ENCODE peak calls at places on chromosomes 3 and 15, in four cellular contexts. N, L, Z and H are unnamed samples.
A peak's percentile ranks its signal among the peaks of the same experiment; 100 is the strongest.

GRCh38 chr3:153768559-153769469 is 352.4 kb upstream of the ARHGEF26 start:
- DNase-seq in N (peak; percentile 21), L (peak; percentile 65), Z (peak; percentile 30), H (peak; percentile 44)

GRCh38 chr3:124263168-124263567 is 271.2 kb upstream of the ROPN1 start:
- DNase-seq in N (no peak), L (no peak), Z (no peak), H (no peak)

GRCh38 chr3:124700880-124701684 is 29.2 kb upstream of the UMPS start:
- DNase-seq in N (no peak), L (no peak), Z (peak; percentile 99), H (peak; percentile 18)

GRCh38 chr3:171811913-171812321 is 1.6 kb upstream of the PLD1 start:
- DNase-seq in N (no peak), L (no peak), Z (no peak), H (no peak)

GRCh38 chr3:191944835-191945234 is 483.9 kb downstream of the PYDC2 start:
- DNase-seq in N (no peak), L (no peak), Z (no peak), H (no peak)

GRCh38 chr15:31300208-31300661 is 26.4 kb upstream of the KLF13 start:
- DNase-seq in N (no peak), L (no peak), Z (no peak), H (no peak)

GRCh38 chr3:44198265-44198956 is 43.3 kb upstream of the TOPAZ1 start:
- DNase-seq in N (peak; percentile 65), L (peak; percentile 65), Z (peak; percentile 55), H (peak; percentile 77)

GRCh38 chr3:138935864-138936762 is 10.8 kb downstream of the FOXL2 start:
- DNase-seq in N (peak; percentile 86), L (peak; percentile 87), Z (peak; percentile 27), H (peak; percentile 91)

GRCh38 chr3:149554826-149555225 is 80.3 kb downstream of the TM4SF4 start:
- DNase-seq in N (no peak), L (no peak), Z (no peak), H (no peak)

GRCh38 chr15:53808058-53808703 is 48.7 kb upstream of the WDR72 start:
- DNase-seq in N (peak; percentile 12), L (no peak), Z (peak; percentile 12), H (no peak)

GRCh38 chr3:161852744-161853143 is 356.1 kb downstream of the OTOL1 start:
- DNase-seq in N (no peak), L (no peak), Z (no peak), H (no peak)

GRCh38 chr3:141840737-141841544 is 35.5 kb upstream of the ATP1B3 start:
- DNase-seq in N (no peak), L (no peak), Z (no peak), H (no peak)

GRCh38 chr3:133821767-133822638 is 16.4 kb downstream of the SRPRB start:
- DNase-seq in N (peak; percentile 26), L (no peak), Z (peak; percentile 83), H (peak; percentile 61)

GRCh38 chr15:43103939-43104338 is 1.9 kb downstream of the UBR1 start:
- DNase-seq in N (no peak), L (no peak), Z (no peak), H (no peak)

GRCh38 chr3:119891944-119892721 is 110.2 kb downstream of the NR1I2 start:
- DNase-seq in N (peak; percentile 12), L (peak; percentile 57), Z (peak; percentile 55), H (peak; percentile 15)

GRCh38 chr3:29919551-29919950 is 638.7 kb downstream of the RBMS3 start:
- DNase-seq in N (no peak), L (no peak), Z (no peak), H (no peak)

GRCh38 chr3:29925150-29925549 is 644.3 kb downstream of the RBMS3 start:
- DNase-seq in N (no peak), L (no peak), Z (no peak), H (no peak)

GRCh38 chr3:29926391-29926790 is 645.5 kb downstream of the RBMS3 start:
- DNase-seq in N (no peak), L (no peak), Z (no peak), H (no peak)

GRCh38 chr3:29922990-29923746 is 642.3 kb downstream of the RBMS3 start:
- DNase-seq in N (no peak), L (no peak), Z (peak; percentile 54), H (no peak)
- TF ChIP-seq ELF4 in N (no peak), L (no peak), Z (no peak), H (no peak)

DNA sequence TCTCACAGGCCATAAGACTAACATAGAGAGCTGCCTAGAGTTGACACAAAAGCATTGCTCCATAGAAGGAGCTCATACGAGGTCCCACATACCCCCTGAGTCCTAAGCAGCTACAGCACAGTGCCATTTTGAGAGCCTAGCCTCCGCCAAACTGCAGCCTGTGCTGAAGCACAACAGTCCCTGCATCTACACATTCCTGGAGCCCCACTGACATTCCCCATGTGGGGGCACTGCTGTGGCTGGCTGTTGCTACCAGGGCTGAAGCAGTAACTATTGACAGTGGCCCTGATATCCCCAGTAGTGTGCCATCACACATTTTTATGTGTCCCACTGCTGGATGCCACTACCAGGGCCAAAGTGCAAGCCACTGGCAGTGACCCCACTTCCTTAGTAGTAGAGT is 80.3 kb downstream of the CERS3 start:
- DNase-seq in N (no peak), L (no peak), Z (no peak), H (peak; percentile 44)
- TF ChIP-seq ELF4 in N (no peak), L (no peak), Z (no peak), H (no peak)

DNA sequence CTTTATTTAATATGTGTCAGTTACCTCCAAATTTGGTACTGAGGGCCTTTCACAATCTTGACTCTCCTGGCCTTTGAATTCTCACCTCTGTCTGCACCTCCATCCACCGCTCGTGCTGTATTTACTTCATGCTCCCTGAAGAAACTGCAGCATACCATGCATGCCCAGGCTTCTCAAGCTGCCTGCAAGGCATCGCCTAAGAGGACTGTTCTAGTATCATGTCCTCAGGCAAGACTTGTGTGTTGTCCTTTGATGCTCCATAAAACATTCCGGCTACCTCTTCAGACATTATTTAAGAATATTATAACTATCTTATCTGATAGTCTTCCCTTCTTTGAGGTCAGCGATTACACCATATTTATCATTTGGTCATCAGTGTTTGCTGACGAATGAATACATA is 682.5 kb downstream of the NR2F2 start:
- DNase-seq in N (no peak), L (no peak), Z (no peak), H (no peak)
- TF ChIP-seq ELF4 in N (no peak), L (no peak), Z (no peak), H (no peak)

GRCh38 chr3:115270849-115271248 is 123.8 kb upstream of the ZBTB20 start:
- DNase-seq in N (no peak), L (no peak), Z (no peak), H (no peak)

GRCh38 chr3:115275897-115276296 is 128.8 kb upstream of the ZBTB20 start:
- DNase-seq in N (no peak), L (no peak), Z (no peak), H (no peak)

DNA sequence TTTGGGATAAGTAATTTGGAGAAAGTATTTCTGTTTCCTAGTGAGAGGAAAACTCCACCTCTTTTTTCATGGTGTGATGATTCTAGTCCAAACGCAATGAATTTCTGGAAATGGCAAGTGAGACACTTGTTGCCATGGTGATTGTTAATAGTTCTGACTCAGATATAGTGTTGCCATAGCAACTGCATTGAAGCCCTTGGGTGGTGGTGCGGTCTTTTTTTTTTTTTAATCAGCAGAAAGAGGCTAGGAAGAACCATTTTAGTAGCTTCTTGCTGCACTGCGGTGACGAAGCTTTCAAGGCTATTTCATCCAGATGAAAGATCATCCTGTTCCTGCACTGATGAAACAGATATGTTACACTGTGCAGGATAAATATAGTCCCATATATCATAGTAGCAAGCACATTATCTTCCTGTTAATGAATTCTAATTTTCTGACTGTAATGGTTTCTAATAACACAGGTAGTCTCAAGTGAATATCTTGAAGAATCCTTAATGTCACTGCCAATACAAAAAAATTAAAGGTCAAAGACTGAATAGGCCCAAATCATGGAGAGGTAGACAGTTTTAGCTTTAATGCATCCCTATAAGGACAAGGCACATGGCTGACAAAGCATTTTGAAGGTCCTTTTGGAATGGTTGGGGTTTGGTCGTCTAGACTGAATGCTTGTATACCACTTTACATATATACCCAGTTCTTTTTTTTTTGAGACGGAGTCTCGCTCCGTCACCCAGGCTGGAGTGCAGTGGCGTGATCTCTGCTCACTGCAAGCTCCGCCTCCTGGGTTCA is 125.1 kb upstream of the ZBTB20 start:
- DNase-seq in N (peak; percentile 7), L (no peak), Z (no peak), H (no peak)
- TF ChIP-seq ELF4 in N (no peak), L (no peak), Z (no peak), H (no peak)

GRCh38 chr15:73704869-73705645 is 20.9 kb downstream of the CD276 start:
- DNase-seq in N (peak; percentile 81), L (peak; percentile 76), Z (peak; percentile 47), H (peak; percentile 84)
- TF ChIP-seq ELF4 in N (no peak), L (no peak), Z (no peak), H (no peak)

GRCh38 chr3:31356941-31357340 is 175.8 kb upstream of the STT3B start:
- DNase-seq in N (peak; percentile 26), L (no peak), Z (no peak), H (peak; percentile 16)
- TF ChIP-seq ELF4 in N (no peak), L (no peak), Z (no peak), H (no peak)

GRCh38 chr3:19934098-19934566 is at the start of gene EFHB:
- DNase-seq in N (peak; percentile 73), L (peak; percentile 32), Z (peak; percentile 39), H (peak; percentile 82)
- TF ChIP-seq ELF4 in N (peak; percentile 90), L (no peak), Z (no peak), H (no peak)